ENCODE peak calls at places on chromosomes 1 and 21, in seven cellular contexts. C is psoas muscle, Q is A549, I is BE2C, O is Caco-2, D is neural progenitor cell, F is astrocyte. G is an unnamed sample.

GRCh38 chr1:205480349-205481278 is 23.9 kb upstream of the CDK18 start:
- DNase-seq in C (no peak), I (no peak), D (no peak), Q (no peak), F (no peak), O (no peak), G (no peak)

GRCh38 chr1:174990382-174990999 is 9.3 kb upstream of the CACYBP start:
- DNase-seq in I (no peak), F (no peak), O (no peak), D (no peak), Q (peak), C (no peak), G (peak)

GRCh38 chr1:61254629-61255323 is 172.4 kb downstream of the NFIA start:
- DNase-seq in D (no peak), C (no peak), Q (no peak), O (no peak), F (no peak), I (peak), G (peak)

GRCh38 chr1:16926491-16927195 is 4.9 kb downstream of the CROCC start:
- DNase-seq in C (peak), D (peak), O (no peak), Q (no peak), I (no peak), F (no peak), G (no peak)

GRCh38 chr1:205811660-205812059 is 1.3 kb downstream of the SLC41A1 start:
- DNase-seq in Q (no peak), D (no peak), C (peak), O (no peak), F (no peak), I (peak), G (no peak)

GRCh38 chr1:25695066-25695990 is 78.7 kb downstream of the MAN1C1 start:
- DNase-seq in C (peak), D (peak), Q (peak), O (peak), I (no peak), F (peak), G (peak)

GRCh38 chr1:236810018-236810417 is 14.9 kb downstream of the MTR start:
- DNase-seq in O (no peak), I (no peak), C (no peak), F (no peak), D (no peak), Q (no peak), G (no peak)

GRCh38 chr21:46425566-46425965 is 33.1 kb upstream of the DIP2A start:
- DNase-seq in Q (no peak), F (no peak), O (no peak), D (no peak), C (peak), I (no peak), G (no peak)

GRCh38 chr1:224644553-224645154 is 28.5 kb downstream of the CNIH3 start:
- DNase-seq in Q (peak), F (no peak), C (no peak), I (peak), O (peak), D (peak), G (peak)

GRCh38 chr1:107003972-107004371 is 52.5 kb upstream of the PRMT6 start:
- DNase-seq in C (no peak), O (no peak), D (no peak), F (no peak), Q (no peak), I (no peak), G (no peak)

DNA sequence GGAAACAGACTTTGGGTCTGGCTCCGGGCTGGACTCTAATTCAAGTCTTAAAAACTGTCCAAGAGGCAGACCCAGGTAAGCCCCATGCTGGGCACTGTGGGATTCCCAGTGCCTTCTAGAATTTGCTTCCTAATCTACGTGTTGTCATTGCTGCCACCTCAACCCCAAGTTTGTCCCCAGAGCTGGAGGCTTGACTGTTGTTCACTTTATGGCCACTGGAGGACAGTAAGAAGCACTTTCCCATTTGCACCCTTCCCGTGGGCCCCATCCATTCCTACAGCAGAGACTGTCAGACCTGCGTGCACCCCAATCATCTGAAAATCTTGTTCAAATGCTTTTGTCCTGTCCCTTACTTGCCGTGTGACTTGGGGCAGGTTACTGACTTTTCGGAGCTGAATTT is 29.4 kb upstream of the VASH2 start:
- DNase-seq in I (no peak), O (no peak), C (no peak), Q (no peak), F (no peak), D (no peak), G (no peak)
- TF ChIP-seq CTCF in I (peak), O (peak), C (peak), Q (peak), F (no peak), D (peak), G (no peak)

GRCh38 chr1:228415853-228416216 is 826 bp downstream of the TRIM17 start:
- DNase-seq in Q (no peak), I (no peak), F (no peak), C (no peak), O (no peak), D (no peak), G (no peak)
- H3K4me3 ChIP-seq in Q (no peak), I (peak), F (peak), C (peak), O (peak), D (peak), G (peak)

GRCh38 chr1:2861143-2861987 is 59.9 kb upstream of the TTC34 start:
- DNase-seq in O (no peak), I (no peak), C (peak), F (no peak), D (no peak), Q (no peak), G (no peak)
- TF ChIP-seq CTCF in O (no peak), I (no peak), C (no peak), F (no peak), D (no peak), Q (no peak), G (no peak)

GRCh38 chr1:64933296-64934070 is 32.9 kb downstream of the JAK1 start:
- DNase-seq in D (no peak), Q (peak), I (no peak), C (peak), F (peak), O (no peak), G (peak)
- H3K4me3 ChIP-seq in D (no peak), Q (peak), I (no peak), C (peak), F (peak), O (no peak), G (no peak)

DNA sequence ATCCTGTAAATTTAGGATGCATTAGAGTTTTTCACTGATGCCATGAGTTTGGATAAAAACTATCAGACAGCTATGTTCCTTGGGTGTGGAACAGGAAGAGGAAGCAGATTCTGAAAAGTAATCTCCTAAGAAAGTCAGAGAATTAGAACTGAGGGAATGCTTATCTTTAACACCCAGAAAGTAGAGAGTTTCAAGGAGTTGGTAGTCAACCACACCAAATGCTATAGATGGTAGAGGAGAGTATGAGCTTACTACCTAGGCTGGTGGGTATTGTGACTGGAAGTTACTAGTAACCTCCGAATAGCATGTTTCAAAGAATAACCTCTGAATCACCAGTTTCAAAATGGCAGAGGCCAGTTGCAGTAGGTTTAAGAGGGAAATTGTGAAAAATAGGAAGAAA is 288.0 kb downstream of the HMCN1 start:
- DNase-seq in O (no peak), I (no peak), F (no peak), Q (no peak), C (no peak), D (no peak), G (no peak)
- TF ChIP-seq CTCF in O (no peak), I (no peak), F (no peak), Q (no peak), C (no peak), D (no peak), G (no peak)

DNA sequence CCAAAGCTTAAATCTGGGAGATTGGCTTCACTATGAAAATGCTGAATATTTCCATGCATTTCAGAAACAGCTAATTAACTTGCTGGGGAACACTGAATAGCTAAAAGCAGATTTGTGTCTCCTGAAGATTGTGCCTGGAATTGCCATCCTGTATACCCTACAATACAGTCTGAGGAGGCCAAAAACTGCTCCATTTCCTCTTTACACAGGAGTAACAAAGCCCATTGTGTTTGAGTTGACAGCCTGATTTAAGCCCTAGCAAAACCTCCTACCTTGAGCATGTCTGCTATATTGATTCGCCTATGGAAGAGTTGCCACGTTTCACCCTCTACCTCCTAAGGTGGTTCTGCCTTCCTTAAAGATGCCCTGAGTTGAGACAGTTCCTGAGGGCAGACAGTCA is 1.5 kb upstream of the PIK3R3 start:
- DNase-seq in I (no peak), C (no peak), O (no peak), D (peak), Q (no peak), F (no peak), G (no peak)
- H3K4me3 ChIP-seq in I (peak), C (peak), O (no peak), D (peak), Q (peak), F (peak), G (no peak)

GRCh38 chr21:42089665-42090310 is 18.7 kb downstream of the UMODL1 start:
- DNase-seq in I (no peak), D (no peak), Q (no peak), F (no peak), C (no peak), O (no peak), G (no peak)
- TF ChIP-seq CTCF in I (no peak), D (no peak), Q (no peak), F (no peak), C (no peak), O (no peak), G (no peak)

DNA sequence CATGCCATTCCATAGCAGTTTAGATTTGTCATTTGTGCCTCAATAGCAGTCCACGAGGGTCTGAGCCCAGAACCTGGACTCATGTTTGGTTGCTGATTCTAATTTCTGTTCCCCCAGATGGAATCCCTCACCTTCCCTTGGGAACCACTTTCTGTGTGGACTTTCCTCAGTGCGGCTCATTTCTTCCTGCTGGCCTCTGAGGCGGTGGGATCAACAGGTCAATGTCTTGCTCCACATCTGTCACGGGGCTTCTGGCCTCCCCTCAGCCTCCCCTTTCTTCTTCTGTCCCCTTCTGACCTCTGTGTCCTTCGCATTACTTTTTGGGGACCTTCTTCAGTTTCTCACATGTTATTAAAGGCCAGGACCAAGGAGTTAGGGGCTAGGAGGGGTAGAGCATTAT is 49.3 kb upstream of the PRELP start:
- DNase-seq in O (no peak), F (no peak), I (no peak), D (no peak), Q (no peak), C (no peak), G (no peak)
- H3K4me3 ChIP-seq in O (no peak), F (no peak), I (no peak), D (no peak), Q (no peak), C (no peak), G (no peak)

GRCh38 chr1:9605946-9606455 is 17.3 kb downstream of the TMEM201 start:
- DNase-seq in D (no peak), Q (no peak), F (no peak), I (no peak), O (no peak), C (no peak), G (no peak)

GRCh38 chr1:9602794-9603167 is 14.1 kb downstream of the TMEM201 start:
- DNase-seq in O (no peak), F (no peak), D (no peak), C (no peak), Q (no peak), I (no peak), G (no peak)

GRCh38 chr1:9603307-9603706 is 14.6 kb downstream of the TMEM201 start:
- DNase-seq in F (no peak), I (no peak), O (no peak), Q (no peak), D (no peak), C (no peak), G (no peak)

GRCh38 chr1:9601942-9602793 is 13.5 kb downstream of the TMEM201 start:
- DNase-seq in Q (no peak), I (no peak), F (no peak), C (no peak), D (no peak), O (no peak), G (no peak)

GRCh38 chr1:9603766-9604753 is 15.3 kb downstream of the TMEM201 start:
- DNase-seq in O (no peak), D (no peak), F (no peak), Q (no peak), I (peak), C (no peak), G (no peak)
- TF ChIP-seq CTCF in O (no peak), D (no peak), F (no peak), Q (no peak), I (peak), C (no peak), G (no peak)

G was measured in foreskin fibroblast.